ENCODE peak calls at places on chromosomes 11 and 22, in six cellular contexts. W is Panc1, X is iPS-NIHi11, U is SJSA1, P is GM10248, G is small intestine. Z is an unnamed sample.
A peak's percentile ranks its signal among the peaks of the same experiment; 100 is the strongest.

GRCh38 chr11:2207773-2208621 is 36.4 kb upstream of the TH start:
- DNase-seq in P (no peak), X (no peak), U (no peak), W (no peak), G (no peak), Z (no peak)

GRCh38 chr11:72828081-72828567 is 13.9 kb downstream of the ATG16L2 start:
- DNase-seq in W (no peak), X (no peak), G (peak; percentile 83), U (no peak), P (no peak), Z (no peak)

GRCh38 chr22:32747588-32747987 is 53.9 kb upstream of the TIMP3 start:
- DNase-seq in U (no peak), G (no peak), W (no peak), X (no peak), P (no peak), Z (no peak)

GRCh38 chr11:61587541-61587941 is 6.7 kb upstream of the SYT7 start:
- DNase-seq in U (no peak), P (no peak), W (no peak), G (no peak), X (peak; percentile 75), Z (no peak)

GRCh38 chr11:2459016-2459725 is 14.4 kb downstream of the KCNQ1 start:
- DNase-seq in X (no peak), P (no peak), U (no peak), G (no peak), W (no peak), Z (no peak)

GRCh38 chr22:19688301-19689290 is 25.7 kb upstream of the SEPTIN5 start:
- DNase-seq in W (no peak), X (no peak), P (no peak), U (no peak), G (no peak), Z (no peak)

GRCh38 chr11:82631722-82632630 is 101.7 kb downstream of the FAM181B start:
- DNase-seq in G (no peak), X (no peak), P (peak; percentile 8), U (no peak), W (no peak), Z (no peak)

GRCh38 chr11:61173456-61173855 is 12.2 kb upstream of the VPS37C start:
- DNase-seq in U (no peak), X (peak; percentile 1), W (no peak), G (peak; percentile 63), P (no peak), Z (no peak)

GRCh38 chr22:37609240-37610152 is 862 bp downstream of the GGA1 start:
- DNase-seq in U (no peak), X (peak; percentile 23), P (peak; percentile 42), G (no peak), W (no peak), Z (no peak)

GRCh38 chr11:119338318-119338890 is 2.3 kb downstream of the C1QTNF5 start:
- DNase-seq in W (peak; percentile 71), P (peak; percentile 84), X (peak; percentile 80), G (peak; percentile 70), U (no peak), Z (peak; percentile 58)

GRCh38 chr11:68843052-68843561 is 1.4 kb upstream of the CPT1A start:
- DNase-seq in W (no peak), X (no peak), U (no peak), P (peak; percentile 57), G (peak; percentile 59), Z (no peak)

GRCh38 chr22:39349506-39349966 is 255 bp upstream of the SYNGR1 start:
- DNase-seq in U (peak; percentile 36), G (no peak), W (no peak), P (peak; percentile 69), X (peak; percentile 98), Z (no peak)

GRCh38 chr11:3030289-3031070 is 26.7 kb downstream of the CARS1 start:
- DNase-seq in P (no peak), U (no peak), X (no peak), G (no peak), W (no peak), Z (no peak)

GRCh38 chr11:27385245-27385644 is 22.2 kb upstream of the CCDC34 start:
- DNase-seq in W (no peak), U (peak; percentile 68), X (no peak), P (no peak), G (no peak), Z (peak; percentile 28)

GRCh38 chr22:49623176-49623575 is 204.5 kb downstream of the BRD1 start:
- DNase-seq in G (no peak), U (no peak), P (no peak), X (no peak), W (no peak), Z (no peak)

GRCh38 chr11:9132203-9132878 is 40.9 kb upstream of the SCUBE2 start:
- DNase-seq in W (no peak), G (no peak), U (no peak), X (no peak), P (peak; percentile 26), Z (no peak)

GRCh38 chr11:47786373-47786772 is 19.2 kb upstream of the FNBP4 start:
- DNase-seq in G (no peak), U (no peak), W (no peak), X (no peak), P (no peak), Z (no peak)

GRCh38 chr11:128735935-128736610 is 42.2 kb downstream of the FLI1 start:
- DNase-seq in X (no peak), U (no peak), G (no peak), W (no peak), P (peak; percentile 59), Z (no peak)

GRCh38 chr11:413120-414081 is 1.4 kb downstream of the SIGIRR start:
- DNase-seq in G (peak; percentile 45), P (no peak), U (no peak), W (no peak), X (no peak), Z (no peak)

GRCh38 chr22:30969532-30970355 is 679 bp downstream of the TUG1 start:
- DNase-seq in X (no peak), U (no peak), W (no peak), G (peak; percentile 46), P (peak; percentile 57), Z (no peak)

GRCh38 chr11:111379500-111380136 is 543 bp upstream of the POU2AF1 start:
- DNase-seq in W (no peak), U (no peak), P (peak; percentile 46), X (no peak), G (no peak), Z (no peak)

GRCh38 chr11:44943118-44943517 is 7.6 kb downstream of the TP53I11 start:
- DNase-seq in W (no peak), U (no peak), G (peak; percentile 40), X (no peak), P (no peak), Z (no peak)

GRCh38 chr11:107916671-107917241 is 11.5 kb upstream of the RAB39A start:
- DNase-seq in X (peak; percentile 65), G (no peak), U (no peak), W (peak; percentile 47), P (peak; percentile 44), Z (no peak)

GRCh38 chr11:128417607-128418324 is 169.6 kb downstream of the ETS1 start:
- DNase-seq in W (no peak), P (no peak), U (peak; percentile 26), G (no peak), X (no peak), Z (no peak)

GRCh38 chr11:78476066-78476465 is 58.4 kb upstream of the GAB2 start:
- DNase-seq in W (no peak), G (peak; percentile 77), U (no peak), P (no peak), X (peak; percentile 6), Z (no peak)

GRCh38 chr11:119747868-119748660 is 19.1 kb upstream of the NECTIN1 start:
- DNase-seq in G (no peak), P (no peak), W (no peak), X (no peak), U (no peak), Z (no peak)

GRCh38 chr11:11578542-11578941 is 43.3 kb downstream of the GALNT18 start:
- DNase-seq in X (no peak), W (no peak), P (no peak), G (no peak), U (no peak), Z (no peak)

GRCh38 chr11:16805942-16806341 is 67.5 kb downstream of the C11orf58 start:
- DNase-seq in X (no peak), P (no peak), U (no peak), W (no peak), G (no peak), Z (no peak)

GRCh38 chr22:29006346-29006745 is 55.3 kb downstream of the C22orf31 start:
- DNase-seq in P (no peak), X (no peak), G (no peak), U (no peak), W (no peak), Z (no peak)

GRCh38 chr11:72617080-72617744 is 57.0 kb downstream of the PDE2A start:
- DNase-seq in W (no peak), P (no peak), G (no peak), U (no peak), X (no peak), Z (no peak)

GRCh38 chr11:113634940-113635575 is 71.0 kb downstream of the TMPRSS5 start:
- DNase-seq in W (no peak), U (no peak), P (no peak), G (no peak), X (no peak), Z (no peak)

GRCh38 chr22:32281092-32281491 is 25.9 kb upstream of the SLC5A4 start:
- DNase-seq in G (no peak), X (peak; percentile 49), W (no peak), U (no peak), P (no peak), Z (no peak)

GRCh38 chr11:44760917-44761545 is 34.3 kb downstream of the TSPAN18 start:
- DNase-seq in W (peak; percentile 27), P (no peak), G (peak; percentile 90), U (peak; percentile 28), X (peak; percentile 39), Z (no peak)

GRCh38 chr11:117862753-117863152 is 13.7 kb downstream of the FXYD6 start:
- DNase-seq in U (no peak), G (no peak), X (no peak), W (no peak), P (no peak), Z (no peak)

GRCh38 chr11:86301742-86302091 is 323 bp upstream of the HIKESHI start:
- DNase-seq in P (no peak), G (no peak), U (no peak), W (no peak), X (no peak), Z (no peak)

GRCh38 chr22:50070366-50070765 is 12.3 kb upstream of the TTLL8 start:
- DNase-seq in P (no peak), X (no peak), U (no peak), W (no peak), G (no peak), Z (no peak)

GRCh38 chr11:986270-986951 is 50.1 kb downstream of the MUC6 start:
- DNase-seq in W (no peak), X (no peak), G (no peak), P (no peak), U (no peak), Z (no peak)

GRCh38 chr22:45064313-45065268 is 54.8 kb upstream of the PHF21B start:
- DNase-seq in X (no peak), W (no peak), U (peak; percentile 85), P (peak; percentile 76), G (no peak), Z (peak; percentile 64)

GRCh38 chr11:87722756-87723599 is 452.3 kb downstream of the RAB38 start:
- DNase-seq in X (peak; percentile 40), P (peak; percentile 10), W (peak; percentile 17), G (peak; percentile 1), U (no peak), Z (no peak)

GRCh38 chr11:103735497-103736032 is 300.9 kb upstream of the DDI1 start:
- DNase-seq in X (no peak), U (no peak), W (no peak), G (no peak), P (no peak), Z (no peak)

Z was measured in T1000.